ENCODE peak calls at places on chromosomes 11 and 22, in ten cellular contexts. M, A, Z, H, P, E, D, C, O and W are unnamed samples.

GRCh38 chr11:3073029-3073435 is 15.8 kb upstream of the CARS1 start:
- DNase-seq in C (peak), D (no peak), A (no peak), E (no peak), P (no peak), M (no peak), H (no peak), Z (no peak), O (no peak), W (no peak)

GRCh38 chr22:27879923-27880322 is 39.1 kb downstream of the PITPNB start:
- DNase-seq in D (peak), H (peak), P (peak), E (no peak), O (no peak), C (peak), M (no peak), Z (no peak), A (peak), W (no peak)

GRCh38 chr11:129960216-129961214 is 42.1 kb downstream of the PRDM10 start:
- DNase-seq in D (no peak), P (peak), A (peak), C (peak), H (no peak), M (no peak), E (no peak), O (no peak), Z (no peak), W (no peak)

GRCh38 chr11:94973099-94973968 is at the start of the genes CWC15 and KDM4D:
- DNase-seq in H (peak), Z (peak), M (peak), O (peak), A (peak), E (peak), D (peak), C (peak), P (peak), W (peak)

GRCh38 chr22:19887251-19887985 is 32.7 kb upstream of the GNB1L start:
- DNase-seq in Z (no peak), O (no peak), D (no peak), C (no peak), M (no peak), E (no peak), H (no peak), A (no peak), P (no peak), W (peak)

GRCh38 chr11:71293961-71294782 is 41.8 kb upstream of the SHANK2 start:
- DNase-seq in P (no peak), M (no peak), C (no peak), A (no peak), Z (no peak), H (no peak), D (no peak), E (no peak), O (peak), W (peak)

GRCh38 chr11:40168461-40168860 is 1291.0 kb downstream of the LRRC4C start:
- DNase-seq in M (no peak), H (no peak), A (no peak), P (no peak), D (no peak), C (no peak), O (no peak), E (no peak), Z (no peak), W (no peak)

GRCh38 chr22:20203142-20204099 is 52.6 kb upstream of the CCDC188 start:
- DNase-seq in H (peak), Z (no peak), E (peak), O (no peak), M (no peak), P (peak), A (no peak), D (no peak), C (peak), W (peak)

GRCh38 chr11:107691003-107691402 is 20.9 kb downstream of the SLN start:
- DNase-seq in Z (no peak), A (peak), E (no peak), H (no peak), P (no peak), D (no peak), O (no peak), C (peak), M (no peak), W (no peak)

GRCh38 chr22:42202669-42203068 is 67.8 kb downstream of the TCF20 start:
- DNase-seq in Z (no peak), O (no peak), P (no peak), C (no peak), E (no peak), A (no peak), H (no peak), M (peak), D (no peak), W (no peak)

GRCh38 chr11:102438311-102439062 is 14.1 kb downstream of the TMEM123 start:
- DNase-seq in C (no peak), Z (no peak), P (peak), O (no peak), M (no peak), E (no peak), A (no peak), D (no peak), H (no peak), W (no peak)

GRCh38 chr11:23311986-23312940 is 452.0 kb upstream of the CCDC179 start:
- DNase-seq in O (no peak), M (no peak), H (no peak), Z (no peak), A (no peak), D (no peak), E (no peak), C (no peak), P (peak), W (no peak)

GRCh38 chr22:24155597-24156145 is 25.6 kb upstream of the SUSD2 start:
- DNase-seq in O (peak), Z (peak), E (peak), H (peak), M (peak), D (peak), P (peak), C (peak), A (peak), W (peak)

GRCh38 chr22:20420157-20420842 is 17.3 kb downstream of the SCARF2 start:
- DNase-seq in P (no peak), O (no peak), C (no peak), Z (no peak), E (no peak), D (no peak), H (no peak), M (no peak), A (no peak), W (no peak)

GRCh38 chr22:29359469-29359868 is 28.9 kb downstream of the AP1B1 start:
- DNase-seq in H (peak), D (peak), O (no peak), Z (no peak), M (no peak), C (peak), E (peak), A (no peak), P (peak), W (peak)

GRCh38 chr11:71223671-71224660 is 28.4 kb downstream of the SHANK2 start:
- DNase-seq in A (no peak), C (no peak), H (no peak), Z (no peak), E (no peak), M (no peak), D (no peak), P (no peak), O (no peak), W (no peak)

GRCh38 chr11:83051760-83052671 is 19.7 kb downstream of the RAB30 start:
- DNase-seq in Z (peak), E (peak), C (peak), O (no peak), D (no peak), M (no peak), H (no peak), P (peak), A (peak), W (no peak)

GRCh38 chr11:64996710-64997380 is at the start of gene BATF2:
- DNase-seq in A (peak), E (peak), C (peak), D (peak), Z (peak), P (peak), O (peak), H (peak), M (no peak), W (peak)

GRCh38 chr11:126336646-126337045 is 18.8 kb upstream of the ST3GAL4 start:
- DNase-seq in C (no peak), Z (no peak), P (no peak), H (no peak), E (no peak), A (no peak), D (peak), O (no peak), M (no peak), W (no peak)

GRCh38 chr22:38397189-38398097 is 57.6 kb downstream of the KCNJ4 start:
- DNase-seq in Z (no peak), M (peak), P (no peak), O (no peak), C (peak), E (peak), A (peak), H (peak), D (peak), W (no peak)

GRCh38 chr11:115929618-115930129 is 425.5 kb upstream of the CADM1 start:
- DNase-seq in H (no peak), A (no peak), P (no peak), D (no peak), M (no peak), O (no peak), Z (no peak), E (no peak), C (no peak), W (no peak)

GRCh38 chr11:15839061-15839460 is 517.3 kb downstream of the SOX6 start:
- DNase-seq in O (peak), H (no peak), Z (no peak), C (no peak), D (no peak), P (no peak), E (no peak), A (no peak), M (no peak), W (no peak)